ENCODE peak calls at places on chromosomes 16 and 17, in nine cellular contexts. E is spleen, R is IMR-90, D is transverse colon, F is stomach, X is adrenal gland, B is testis, A is uterus, U is HCT116. H is an unnamed sample.

GRCh38 chr16:27752241-27752640 is 202.3 kb downstream of the KATNIP start:
- DNase-seq in E (no peak), R (no peak), F (no peak), U (no peak), D (no peak), A (no peak), B (no peak), X (no peak), H (no peak)

GRCh38 chr16:29826342-29826695 is 6.1 kb downstream of the MVP start:
- DNase-seq in U (no peak), E (no peak), A (no peak), X (peak), B (peak), R (no peak), F (no peak), D (no peak), H (no peak)

GRCh38 chr17:6381052-6381451 is 53.9 kb downstream of the AIPL1 start:
- DNase-seq in D (no peak), B (no peak), E (no peak), U (no peak), R (no peak), F (no peak), X (no peak), A (no peak), H (no peak)

GRCh38 chr17:47981462-47981861 is 10.5 kb downstream of the CDK5RAP3 start:
- DNase-seq in U (no peak), B (no peak), F (no peak), X (no peak), E (no peak), D (peak), R (no peak), A (no peak), H (no peak)

GRCh38 chr16:73040136-73040535 is 7.8 kb downstream of the ZFHX3 start:
- DNase-seq in X (no peak), R (no peak), E (no peak), U (no peak), F (no peak), D (no peak), A (no peak), B (no peak), H (no peak)

GRCh38 chr17:12386240-12386639 is 279.4 kb upstream of the MYOCD start:
- DNase-seq in D (no peak), A (no peak), F (no peak), B (no peak), U (no peak), R (peak), E (no peak), X (no peak), H (no peak)

GRCh38 chr17:32810690-32811089 is 66.2 kb downstream of the MYO1D start:
- DNase-seq in A (no peak), R (no peak), D (no peak), F (no peak), X (no peak), U (no peak), B (no peak), E (no peak), H (no peak)

GRCh38 chr16:89256651-89257254 is 39.2 kb downstream of the ZNF778 start:
- DNase-seq in E (peak), B (no peak), U (no peak), R (peak), A (no peak), X (peak), D (peak), F (peak), H (no peak)

GRCh38 chr17:751269-752001 is 629 bp downstream of the GEMIN4 start:
- DNase-seq in F (peak), A (no peak), E (no peak), U (no peak), R (peak), B (peak), D (peak), X (no peak), H (peak)

GRCh38 chr17:77391668-77392375 is 251.1 kb downstream of the SEC14L1 start:
- DNase-seq in U (no peak), B (peak), X (no peak), A (peak), F (no peak), D (peak), R (peak), E (no peak), H (peak)

GRCh38 chr16:25219070-25219737 is 2.5 kb downstream of the AQP8 start:
- DNase-seq in U (no peak), X (no peak), R (no peak), D (no peak), B (no peak), A (no peak), E (no peak), F (peak), H (no peak)

GRCh38 chr16:23835390-23836077 is at the start of gene PRKCB:
- DNase-seq in A (peak), X (peak), U (no peak), R (peak), B (peak), E (peak), D (peak), F (peak), H (no peak)

GRCh38 chr17:77423589-77424451 is 283.1 kb downstream of the SEC14L1 start:
- DNase-seq in U (no peak), R (peak), F (peak), B (peak), A (peak), D (peak), E (no peak), X (peak), H (no peak)

GRCh38 chr17:77304746-77305473 is 164.1 kb downstream of the SEC14L1 start:
- DNase-seq in F (peak), B (no peak), E (no peak), X (no peak), A (no peak), D (peak), R (no peak), U (no peak), H (no peak)

GRCh38 chr17:4004517-4005295 is 40.5 kb upstream of the ATP2A3 start:
- DNase-seq in E (peak), X (peak), F (peak), U (peak), D (peak), A (no peak), B (peak), R (no peak), H (no peak)

GRCh38 chr16:81614171-81614570 is 164.9 kb upstream of the PLCG2 start:
- DNase-seq in B (no peak), F (no peak), U (no peak), D (no peak), A (no peak), E (no peak), X (no peak), R (no peak), H (no peak)

GRCh38 chr16:74922150-74923138 is 62.5 kb downstream of the WDR59 start:
- DNase-seq in F (no peak), B (no peak), X (peak), R (peak), E (no peak), U (no peak), D (no peak), A (no peak), H (no peak)

GRCh38 chr16:51773051-51773450 is 622.0 kb upstream of the SALL1 start:
- DNase-seq in F (no peak), D (no peak), X (no peak), A (no peak), E (no peak), B (no peak), R (no peak), U (no peak), H (no peak)

GRCh38 chr17:58416937-58417299 is 416 bp downstream of the RNF43 start:
- DNase-seq in R (no peak), X (no peak), F (no peak), E (no peak), D (no peak), U (no peak), B (no peak), A (no peak), H (no peak)

GRCh38 chr17:56887552-56888467 is 26.0 kb downstream of the TRIM25 start:
- DNase-seq in E (no peak), B (no peak), F (peak), X (no peak), U (peak), D (peak), R (peak), A (no peak), H (no peak)

GRCh38 chr17:56887105-56887504 is 26.7 kb downstream of the TRIM25 start:
- DNase-seq in D (no peak), F (no peak), A (no peak), B (no peak), R (peak), X (no peak), E (no peak), U (no peak), H (no peak)

GRCh38 chr17:56884483-56885144 is 29.2 kb downstream of the TRIM25 start:
- DNase-seq in B (no peak), X (no peak), R (no peak), D (no peak), A (no peak), U (no peak), E (no peak), F (no peak), H (no peak)

GRCh38 chr17:56890390-56890789 is 23.5 kb downstream of the TRIM25 start:
- DNase-seq in A (no peak), U (no peak), E (no peak), D (no peak), F (no peak), R (no peak), X (no peak), B (no peak), H (no peak)

DNA sequence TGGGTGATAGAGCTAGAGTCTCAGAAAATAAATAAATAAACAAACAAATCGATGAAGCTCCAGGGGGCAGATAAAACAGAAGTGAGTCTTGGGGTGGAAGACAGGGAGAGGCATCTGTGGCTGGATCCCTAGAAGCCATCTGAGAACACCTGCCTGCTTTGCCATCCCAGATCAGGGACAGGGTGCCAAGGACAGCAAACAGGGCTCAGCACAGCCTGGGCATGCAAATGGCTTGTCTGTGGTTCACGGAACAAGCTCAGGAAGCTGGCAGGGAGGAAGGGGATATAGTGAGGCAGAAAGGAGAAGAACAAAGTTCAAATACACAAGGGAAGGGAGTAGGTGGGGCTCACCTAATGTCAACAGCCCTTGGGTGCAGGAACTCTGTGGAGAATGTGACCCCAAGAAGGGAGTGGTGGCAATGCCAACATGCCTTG is 27.5 kb downstream of the TRIM25 start:
- DNase-seq in E (no peak), D (peak), A (no peak), F (peak), B (no peak), R (no peak), U (no peak), X (no peak), H (no peak)
- TF ChIP-seq POLR2A in E (no peak), D (peak), A (no peak), F (no peak), B (no peak), R (no peak), U (no peak), X (no peak), H (no peak)

DNA sequence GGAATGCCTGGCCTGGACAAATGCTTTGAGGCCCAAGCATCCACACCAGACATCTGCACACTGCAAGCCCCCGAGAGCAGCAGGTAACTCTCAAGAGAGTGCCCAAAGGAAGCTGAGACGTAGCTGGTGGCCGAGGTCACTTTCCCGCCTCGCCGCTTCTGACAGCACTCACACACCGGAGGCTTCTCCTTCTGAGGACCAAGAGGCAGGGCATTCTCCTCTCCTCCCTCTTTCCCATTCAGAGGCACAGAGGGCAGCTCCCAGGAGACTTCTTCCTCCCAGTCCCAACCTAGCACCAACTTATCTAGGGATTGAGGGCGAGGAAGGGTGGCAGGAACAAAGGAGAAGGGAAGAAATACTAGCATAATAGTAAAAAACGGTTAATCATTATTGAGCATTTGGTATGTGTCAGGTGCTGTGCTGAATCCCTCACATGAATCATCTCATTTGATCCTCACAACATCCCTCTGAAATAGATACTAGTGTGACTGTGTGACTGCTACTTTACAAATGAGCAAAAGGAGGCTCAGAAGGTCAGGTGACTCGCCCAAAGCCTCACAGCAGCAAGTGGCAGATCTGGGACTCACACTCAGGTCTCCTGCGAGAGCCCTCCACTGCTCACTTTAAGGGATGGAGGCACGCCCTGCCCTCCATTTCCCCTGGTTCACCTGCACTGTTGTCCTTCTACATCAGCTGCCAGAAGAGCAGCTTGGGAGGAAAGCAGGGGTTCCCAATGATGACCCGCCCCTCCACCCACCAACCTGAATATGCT is 41.8 kb downstream of the MYO18A start:
- DNase-seq in D (no peak), E (no peak), B (no peak), U (no peak), X (no peak), F (no peak), R (peak), A (no peak), H (no peak)
- TF ChIP-seq POLR2A in D (no peak), E (no peak), B (no peak), U (no peak), X (no peak), F (no peak), R (no peak), A (no peak), H (no peak)

GRCh38 chr17:66184392-66184791 is 7.5 kb downstream of the CEP112 start:
- DNase-seq in X (no peak), A (no peak), D (no peak), R (no peak), U (no peak), F (no peak), B (no peak), E (no peak), H (no peak)
- TF ChIP-seq POLR2A in X (no peak), A (no peak), D (no peak), R (no peak), U (no peak), F (no peak), B (no peak), E (no peak), H (no peak)

GRCh38 chr16:85605912-85606841 is 6.9 kb upstream of the GSE1 start:
- DNase-seq in U (no peak), E (no peak), R (no peak), D (no peak), X (no peak), A (no peak), B (no peak), F (peak), H (no peak)
- TF ChIP-seq POLR2A in U (no peak), E (no peak), R (no peak), D (no peak), X (no peak), A (no peak), B (no peak), F (no peak), H (no peak)

GRCh38 chr17:39755550-39756375 is 18.0 kb downstream of the GRB7 start:
- DNase-seq in U (no peak), R (peak), E (peak), D (peak), X (peak), B (no peak), F (no peak), A (no peak), H (no peak)
- TF ChIP-seq POLR2A in U (no peak), R (no peak), E (no peak), D (no peak), X (no peak), B (no peak), F (no peak), A (no peak), H (no peak)

H was measured in H54.